ENCODE peak calls at places on chromosome 16, in seven cellular contexts. H, L, G, Y, P, F and B are unnamed samples.
A peak's percentile ranks its signal among the peaks of the same experiment; 100 is the strongest.

GRCh38 chr16:685967-686366 is 1.8 kb upstream of the JMJD8 start:
- DNase-seq in L (peak; percentile 40), H (no peak), G (peak; percentile 42), F (no peak), Y (no peak), P (no peak), B (peak; percentile 69)

GRCh38 chr16:65788434-65789147 is 577.9 kb upstream of the CDH5 start:
- DNase-seq in G (no peak), Y (no peak), H (no peak), L (no peak), P (no peak), F (no peak), B (no peak)

GRCh38 chr16:84514874-84515835 is 10.7 kb upstream of the MEAK7 start:
- DNase-seq in L (no peak), H (peak; percentile 64), F (no peak), G (no peak), P (peak; percentile 53), Y (peak; percentile 87), B (no peak)

GRCh38 chr16:70608516-70608915 is 37.8 kb upstream of the IL34 start:
- DNase-seq in F (no peak), G (no peak), H (no peak), Y (no peak), P (no peak), L (no peak), B (no peak)

GRCh38 chr16:14669776-14670175 is 24.3 kb downstream of the PLA2G10 start:
- DNase-seq in G (no peak), H (no peak), F (no peak), P (no peak), Y (no peak), L (no peak), B (no peak)

GRCh38 chr16:13436641-13437423 is 483.1 kb upstream of the ERCC4 start:
- DNase-seq in F (no peak), H (no peak), G (no peak), L (peak; percentile 40), P (no peak), Y (no peak), B (no peak)

GRCh38 chr16:57513371-57514102 is 22.8 kb downstream of the CCDC102A start:
- DNase-seq in L (no peak), G (no peak), P (no peak), F (no peak), H (no peak), Y (no peak), B (no peak)

GRCh38 chr16:67163903-67164558 is 514 bp upstream of the HSF4 start:
- DNase-seq in Y (no peak), F (no peak), G (no peak), L (no peak), H (no peak), P (no peak), B (no peak)

GRCh38 chr16:87003414-87003755 is 313.8 kb downstream of the C16orf95 start:
- DNase-seq in Y (no peak), P (no peak), F (no peak), G (peak; percentile 26), H (no peak), L (no peak), B (no peak)

GRCh38 chr16:78813917-78814316 is 714.5 kb downstream of the WWOX start:
- DNase-seq in P (no peak), L (no peak), H (no peak), G (no peak), Y (no peak), F (no peak), B (no peak)